ENCODE peak calls at places on chromosomes 4 and X, in five cellular contexts. L, D, E, Q and J are unnamed samples.

GRCh38 chr4:105556175-105556574 is 3.8 kb downstream of the ARHGEF38 start:
- DNase-seq in D (no peak), L (no peak), Q (no peak), E (no peak), J (no peak)

GRCh38 chrX:29466441-29466840 is 748.9 kb upstream of the MAGEB2 start:
- DNase-seq in E (no peak), D (no peak), Q (peak), L (no peak), J (no peak)

GRCh38 chrX:109252789-109253188 is 229.1 kb downstream of the GUCY2F start:
- DNase-seq in E (no peak), D (no peak), L (no peak), Q (no peak), J (no peak)

GRCh38 chr4:4670869-4671268 is 129.0 kb upstream of the STX18 start:
- DNase-seq in E (no peak), Q (no peak), D (no peak), L (no peak), J (no peak)

GRCh38 chrX:24799565-24799964 is 105.8 kb downstream of the POLA1 start:
- DNase-seq in L (no peak), D (no peak), E (no peak), Q (no peak), J (peak)

GRCh38 chr4:168621806-168622589 is 125.1 kb downstream of the PALLD start:
- DNase-seq in Q (peak), L (no peak), D (no peak), E (no peak), J (no peak)

GRCh38 chr4:48557478-48557877 is 67.4 kb downstream of the ZAR1 start:
- DNase-seq in L (no peak), E (no peak), Q (no peak), D (no peak), J (no peak)

GRCh38 chrX:153226344-153227190 is 47.5 kb downstream of the MAGEA1 start:
- DNase-seq in E (no peak), Q (no peak), L (no peak), D (no peak), J (peak)

GRCh38 chrX:37640142-37640541 is 45.4 kb upstream of the XK start:
- DNase-seq in Q (no peak), L (no peak), E (no peak), D (no peak), J (no peak)

GRCh38 chrX:29662101-29662500 is 553.3 kb upstream of the MAGEB2 start:
- DNase-seq in D (no peak), L (peak), Q (peak), E (no peak), J (no peak)

GRCh38 chr4:159366966-159367365 is 264.1 kb downstream of the RAPGEF2 start:
- DNase-seq in Q (no peak), E (no peak), L (peak), D (no peak), J (no peak)

GRCh38 chrX:667360-667759 is 36.8 kb downstream of the SHOX start:
- DNase-seq in E (no peak), D (no peak), Q (no peak), L (no peak), J (no peak)

GRCh38 chr4:74237425-74237966 is 70.8 kb upstream of the EPGN start:
- DNase-seq in L (no peak), D (no peak), E (no peak), Q (no peak), J (no peak)

GRCh38 chrX:154727418-154728323 is 23.2 kb downstream of the GAB3 start:
- DNase-seq in D (no peak), E (no peak), Q (peak), L (peak), J (no peak)

GRCh38 chrX:129701624-129702069 is 37.1 kb upstream of the XPNPEP2 start:
- DNase-seq in D (no peak), Q (peak), E (no peak), L (no peak), J (no peak)

GRCh38 chr4:96352051-96352517 is 512.2 kb downstream of the PDHA2 start:
- DNase-seq in L (no peak), Q (no peak), E (no peak), D (no peak), J (peak)